ENCODE peak calls at places on chromosome 14, in five cellular contexts. Y, R, B, U and E are unnamed samples.

GRCh38 chr14:23567186-23568020 is at the start of gene AP1G2:
- DNase-seq in B (peak; percentile 92), U (peak; percentile 91), Y (peak; percentile 84), R (peak; percentile 75), E (no peak)

GRCh38 chr14:64708148-64709004 is 4.2 kb downstream of the PLEKHG3 start:
- DNase-seq in B (no peak), Y (no peak), R (peak; percentile 39), U (peak; percentile 77), E (no peak)

GRCh38 chr14:24315807-24316596 is 4.7 kb downstream of the LTB4R start:
- DNase-seq in U (peak; percentile 81), Y (no peak), R (no peak), B (peak; percentile 60), E (no peak)

GRCh38 chr14:95549656-95550585 is 15.1 kb downstream of the GLRX5 start:
- DNase-seq in Y (no peak), U (no peak), B (no peak), R (no peak), E (no peak)

GRCh38 chr14:101927859-101928258 is 36.5 kb upstream of the DYNC1H1 start:
- DNase-seq in U (peak; percentile 95), B (peak; percentile 96), Y (no peak), R (no peak), E (no peak)

GRCh38 chr14:100306506-100307214 is 416 bp upstream of the SLC25A29 start:
- DNase-seq in B (peak; percentile 92), U (peak; percentile 94), Y (peak; percentile 70), R (peak; percentile 85), E (peak; percentile 99)

GRCh38 chr14:32932921-32933622 is 5.6 kb upstream of the NPAS3 start:
- DNase-seq in U (peak; percentile 76), Y (no peak), B (no peak), R (peak; percentile 37), E (peak; percentile 36)

GRCh38 chr14:92417759-92418158 is 94.8 kb downstream of the SLC24A4 start:
- DNase-seq in U (no peak), B (no peak), R (no peak), Y (no peak), E (no peak)

GRCh38 chr14:96162741-96163140 is 41.9 kb upstream of the BDKRB2 start:
- DNase-seq in Y (no peak), U (no peak), B (no peak), R (no peak), E (no peak)

GRCh38 chr14:74634481-74634880 is 22.4 kb upstream of the LTBP2 start:
- DNase-seq in Y (no peak), B (no peak), U (no peak), R (no peak), E (no peak)

GRCh38 chr14:53327716-53328115 is 174.6 kb upstream of the DDHD1 start:
- DNase-seq in U (no peak), Y (no peak), B (no peak), R (no peak), E (no peak)

GRCh38 chr14:95058491-95058890 is 98.8 kb downstream of the DICER1 start:
- DNase-seq in U (no peak), Y (no peak), B (no peak), R (no peak), E (no peak)

GRCh38 chr14:74978416-74978947 is 23.1 kb upstream of the PGF start:
- DNase-seq in U (peak; percentile 40), B (no peak), Y (no peak), R (no peak), E (no peak)

GRCh38 chr14:83799230-83799629 is 1730.7 kb upstream of the FLRT2 start:
- DNase-seq in U (no peak), Y (no peak), R (no peak), B (no peak), E (no peak)

GRCh38 chr14:65079201-65079600 is 23.1 kb downstream of the MAX start:
- DNase-seq in B (no peak), U (no peak), Y (no peak), R (no peak), E (no peak)

GRCh38 chr14:92397140-92397815 is 74.3 kb downstream of the SLC24A4 start:
- DNase-seq in R (no peak), B (no peak), Y (no peak), U (no peak), E (no peak)

GRCh38 chr14:31270196-31270772 is 62.7 kb upstream of the HECTD1 start:
- DNase-seq in B (no peak), U (no peak), Y (no peak), R (no peak), E (no peak)

GRCh38 chr14:104286496-104286895 is 148.1 kb downstream of the KIF26A start:
- DNase-seq in Y (no peak), U (peak; percentile 46), R (no peak), B (no peak), E (no peak)

GRCh38 chr14:79706382-79706781 is 504.9 kb downstream of the DIO2 start:
- DNase-seq in R (no peak), U (no peak), B (no peak), Y (no peak), E (no peak)

GRCh38 chr14:35403085-35403396 is 1.5 kb downstream of the NFKBIA start:
- DNase-seq in U (no peak), Y (no peak), R (no peak), B (peak; percentile 52), E (no peak)

GRCh38 chr14:103563089-103563620 is 395 bp downstream of the COA8 start:
- DNase-seq in B (no peak), R (no peak), Y (peak; percentile 9), U (no peak), E (no peak)

GRCh38 chr14:96146131-96146771 is 58.4 kb upstream of the BDKRB2 start:
- DNase-seq in U (no peak), B (no peak), Y (no peak), R (no peak), E (peak; percentile 56)

GRCh38 chr14:95526483-95527391 is 8.1 kb upstream of the GLRX5 start:
- DNase-seq in B (peak; percentile 51), R (no peak), U (no peak), Y (no peak), E (no peak)

GRCh38 chr14:29982993-29983392 is 55.3 kb upstream of the PRKD1 start:
- DNase-seq in B (no peak), R (no peak), U (no peak), Y (no peak), E (no peak)

GRCh38 chr14:95496690-95497241 is 19.7 kb downstream of the SYNE3 start:
- DNase-seq in Y (no peak), U (peak; percentile 52), R (no peak), B (peak; percentile 72), E (peak; percentile 42)

GRCh38 chr14:52834440-52834842 is 43.0 kb upstream of the GNPNAT1 start:
- DNase-seq in B (no peak), Y (no peak), U (no peak), R (no peak), E (no peak)

GRCh38 chr14:32940066-32940651 is 1.5 kb downstream of the NPAS3 start:
- DNase-seq in R (no peak), U (no peak), B (no peak), Y (no peak), E (peak; percentile 14)

GRCh38 chr14:63543826-63544320 is 696 bp upstream of the PPP2R5E start:
- DNase-seq in Y (no peak), R (no peak), B (no peak), U (no peak), E (no peak)